ENCODE peak calls at places on chromosome 2, in ten cellular contexts. S is upper lobe of right lung; I is sciatic nerve; L is HuH-7.5; R is fibroblast of pulmonary artery; C is ovary; M is activated gamma-delta T cell treated with anti-CD3 and anti-CD28 coated beads, Interleukin-2, amount 50 U/mL, for 16 hours; N is T-helper 2 cell; O is substantia nigra; W is DND-41. Y is an unnamed sample.

GRCh38 chr2:128090909-128091690 is at the start of gene UGGT1:
- DNase-seq in S (peak), I (peak), L (peak), R (peak), C (peak), M (peak), N (peak), O (peak), W (peak), Y (peak)

GRCh38 chr2:10500601-10501361 is 52.7 kb upstream of the ODC1 start:
- DNase-seq in S (no peak), I (peak), L (no peak), R (no peak), C (no peak), M (no peak), N (no peak), O (no peak), W (no peak), Y (peak)

GRCh38 chr2:216932113-216932512 is 72.2 kb upstream of the TNP1 start:
- DNase-seq in S (no peak), I (no peak), L (no peak), R (no peak), C (no peak), M (no peak), N (no peak), O (no peak), W (no peak), Y (no peak)

GRCh38 chr2:188664391-188664790 is 309.8 kb upstream of the COL3A1 start:
- DNase-seq in S (no peak), I (no peak), L (no peak), R (no peak), C (no peak), M (no peak), N (no peak), O (no peak), W (no peak), Y (no peak)

GRCh38 chr2:157692768-157693167 is 64.1 kb upstream of the ACVR1C start:
- DNase-seq in S (no peak), I (no peak), L (no peak), R (peak), C (no peak), M (no peak), N (no peak), O (no peak), W (no peak), Y (no peak)

GRCh38 chr2:86227685-86228084 is 28.4 kb downstream of the MRPL35 start:
- DNase-seq in S (no peak), I (no peak), L (no peak), R (no peak), C (no peak), M (no peak), N (no peak), O (no peak), W (no peak), Y (no peak)

GRCh38 chr2:151051584-151052220 is 210.0 kb downstream of the RBM43 start:
- DNase-seq in S (no peak), I (no peak), L (peak), R (peak), C (no peak), M (no peak), N (peak), O (no peak), W (peak), Y (no peak)

GRCh38 chr2:188322569-188323531 is 31.2 kb downstream of the GULP1 start:
- DNase-seq in S (no peak), I (no peak), L (no peak), R (peak), C (no peak), M (no peak), N (no peak), O (no peak), W (no peak), Y (no peak)

GRCh38 chr2:182866461-182867369 is at the start of gene FRZB:
- DNase-seq in S (peak), I (peak), L (peak), R (peak), C (peak), M (no peak), N (peak), O (no peak), W (no peak), Y (peak)

GRCh38 chr2:55228224-55228563 is 3.9 kb downstream of the CLHC1 start:
- DNase-seq in S (no peak), I (no peak), L (no peak), R (no peak), C (no peak), M (no peak), N (no peak), O (no peak), W (no peak), Y (no peak)

GRCh38 chr2:99488587-99488998 is 1.2 kb downstream of the REV1 start:
- DNase-seq in S (no peak), I (no peak), L (peak), R (peak), C (no peak), M (no peak), N (peak), O (no peak), W (peak), Y (no peak)

GRCh38 chr2:220000080-220000479 is 372.6 kb downstream of the SLC4A3 start:
- DNase-seq in S (no peak), I (no peak), L (no peak), R (peak), C (no peak), M (no peak), N (no peak), O (no peak), W (no peak), Y (no peak)

GRCh38 chr2:8587920-8588830 is 93.7 kb upstream of the ID2 start:
- DNase-seq in S (peak), I (no peak), L (no peak), R (no peak), C (no peak), M (no peak), N (peak), O (no peak), W (no peak), Y (peak)

GRCh38 chr2:11858883-11859282 is 112.5 kb downstream of the LPIN1 start:
- DNase-seq in S (no peak), I (no peak), L (no peak), R (no peak), C (no peak), M (no peak), N (no peak), O (no peak), W (peak), Y (peak)

GRCh38 chr2:118607663-118608062 is 239.8 kb downstream of the EN1 start:
- DNase-seq in S (no peak), I (no peak), L (no peak), R (no peak), C (no peak), M (no peak), N (no peak), O (no peak), W (no peak), Y (no peak)

GRCh38 chr2:675982-676646 is 1.1 kb downstream of the TMEM18 start:
- DNase-seq in S (peak), I (peak), L (peak), R (peak), C (peak), M (peak), N (no peak), O (no peak), W (peak), Y (no peak)